ENCODE peak calls at places on chromosomes 11 and 22, in nine cellular contexts. One of them, this sample, is unnamed.

GRCh38 chr11:78514922-78515502 is 59.7 kb downstream of the NARS2 start:
- DNase-seq in IMR-90: no peak
- DNase-seq in AG04450: no peak
- DNase-seq in A549: no peak
- DNase-seq in cardiac fibroblast: no peak
- DNase-seq in astrocyte: no peak
- DNase-seq in fibroblast of lung: no peak
- DNase-seq in thoracic aorta: no peak
- DNase-seq in PC-3: no peak
- DNase-seq in this sample: peak

GRCh38 chr11:457071-457760 is 7.1 kb downstream of the PTDSS2 start:
- DNase-seq in IMR-90: no peak
- DNase-seq in fibroblast of lung: no peak
- DNase-seq in PC-3: no peak
- DNase-seq in cardiac fibroblast: no peak
- DNase-seq in thoracic aorta: no peak
- DNase-seq in astrocyte: no peak
- DNase-seq in A549: no peak
- DNase-seq in AG04450: no peak
- DNase-seq in this sample: no peak

GRCh38 chr22:25404556-25404922 is 159.9 kb upstream of the GRK3 start:
- DNase-seq in PC-3: no peak
- DNase-seq in IMR-90: no peak
- DNase-seq in A549: no peak
- DNase-seq in astrocyte: no peak
- DNase-seq in cardiac fibroblast: no peak
- DNase-seq in thoracic aorta: no peak
- DNase-seq in fibroblast of lung: no peak
- DNase-seq in AG04450: no peak
- DNase-seq in this sample: no peak

GRCh38 chr22:20637740-20638139 is 130.3 kb downstream of the MED15 start:
- DNase-seq in IMR-90: no peak
- DNase-seq in astrocyte: no peak
- DNase-seq in A549: no peak
- DNase-seq in AG04450: no peak
- DNase-seq in fibroblast of lung: no peak
- DNase-seq in thoracic aorta: no peak
- DNase-seq in cardiac fibroblast: no peak
- DNase-seq in PC-3: no peak
- DNase-seq in this sample: no peak

GRCh38 chr22:44888491-44888941 is 121.3 kb downstream of the PHF21B start:
- DNase-seq in cardiac fibroblast: no peak
- DNase-seq in thoracic aorta: no peak
- DNase-seq in A549: no peak
- DNase-seq in fibroblast of lung: no peak
- DNase-seq in AG04450: no peak
- DNase-seq in PC-3: no peak
- DNase-seq in astrocyte: no peak
- DNase-seq in IMR-90: no peak
- DNase-seq in this sample: peak

GRCh38 chr22:47563406-47564157 is 801.1 kb downstream of the TBC1D22A start:
- DNase-seq in IMR-90: no peak
- DNase-seq in cardiac fibroblast: no peak
- DNase-seq in astrocyte: no peak
- DNase-seq in AG04450: no peak
- DNase-seq in PC-3: no peak
- DNase-seq in fibroblast of lung: no peak
- DNase-seq in thoracic aorta: no peak
- DNase-seq in A549: no peak
- DNase-seq in this sample: no peak

GRCh38 chr11:63573881-63574855 is 11.0 kb upstream of the PLAAT2 start:
- DNase-seq in cardiac fibroblast: peak
- DNase-seq in PC-3: no peak
- DNase-seq in astrocyte: peak
- DNase-seq in IMR-90: peak
- DNase-seq in AG04450: peak
- DNase-seq in thoracic aorta: no peak
- DNase-seq in A549: peak
- DNase-seq in fibroblast of lung: peak
- DNase-seq in this sample: no peak

GRCh38 chr22:19060356-19061009 is 61.7 kb downstream of the DGCR2 start:
- DNase-seq in IMR-90: peak
- DNase-seq in fibroblast of lung: peak
- DNase-seq in AG04450: peak
- DNase-seq in PC-3: peak
- DNase-seq in thoracic aorta: no peak
- DNase-seq in astrocyte: peak
- DNase-seq in cardiac fibroblast: no peak
- DNase-seq in A549: peak
- DNase-seq in this sample: peak

GRCh38 chr11:125108469-125108868 is 3.0 kb downstream of the TMEM218 start:
- DNase-seq in PC-3: no peak
- DNase-seq in cardiac fibroblast: no peak
- DNase-seq in IMR-90: peak
- DNase-seq in AG04450: no peak
- DNase-seq in A549: no peak
- DNase-seq in fibroblast of lung: peak
- DNase-seq in astrocyte: peak
- DNase-seq in thoracic aorta: no peak
- DNase-seq in this sample: no peak

GRCh38 chr11:116144387-116144958 is 628.3 kb downstream of the BUD13 start:
- DNase-seq in thoracic aorta: no peak
- DNase-seq in cardiac fibroblast: no peak
- DNase-seq in AG04450: no peak
- DNase-seq in A549: no peak
- DNase-seq in astrocyte: no peak
- DNase-seq in PC-3: no peak
- DNase-seq in IMR-90: no peak
- DNase-seq in fibroblast of lung: no peak
- DNase-seq in this sample: no peak
- H3K4me3 ChIP-seq in thoracic aorta: no peak
- H3K4me3 ChIP-seq in cardiac fibroblast: no peak
- H3K4me3 ChIP-seq in AG04450: no peak
- H3K4me3 ChIP-seq in A549: no peak
- H3K4me3 ChIP-seq in astrocyte: no peak
- H3K4me3 ChIP-seq in PC-3: no peak
- H3K4me3 ChIP-seq in IMR-90: no peak
- H3K4me3 ChIP-seq in fibroblast of lung: no peak
- H3K4me3 ChIP-seq in this sample: no peak

GRCh38 chr11:70141490-70142014 is 61.5 kb upstream of the FADD start:
- DNase-seq in PC-3: no peak
- DNase-seq in thoracic aorta: no peak
- DNase-seq in A549: no peak
- DNase-seq in AG04450: no peak
- DNase-seq in cardiac fibroblast: no peak
- DNase-seq in IMR-90: no peak
- DNase-seq in fibroblast of lung: no peak
- DNase-seq in astrocyte: no peak
- DNase-seq in this sample: peak

GRCh38 chr11:70138403-70138802 is 60.3 kb downstream of the ANO1 start:
- DNase-seq in IMR-90: no peak
- DNase-seq in thoracic aorta: no peak
- DNase-seq in cardiac fibroblast: no peak
- DNase-seq in fibroblast of lung: no peak
- DNase-seq in PC-3: no peak
- DNase-seq in astrocyte: no peak
- DNase-seq in A549: no peak
- DNase-seq in AG04450: no peak
- DNase-seq in this sample: peak

GRCh38 chr11:70139785-70140410 is 61.8 kb downstream of the ANO1 start:
- DNase-seq in fibroblast of lung: no peak
- DNase-seq in IMR-90: no peak
- DNase-seq in A549: no peak
- DNase-seq in cardiac fibroblast: no peak
- DNase-seq in thoracic aorta: no peak
- DNase-seq in AG04450: no peak
- DNase-seq in PC-3: no peak
- DNase-seq in astrocyte: no peak
- DNase-seq in this sample: no peak

GRCh38 chr11:70142171-70142875 is 60.8 kb upstream of the FADD start:
- DNase-seq in PC-3: peak
- DNase-seq in astrocyte: no peak
- DNase-seq in cardiac fibroblast: no peak
- DNase-seq in thoracic aorta: no peak
- DNase-seq in IMR-90: no peak
- DNase-seq in fibroblast of lung: no peak
- DNase-seq in AG04450: no peak
- DNase-seq in A549: peak
- DNase-seq in this sample: peak

DNA sequence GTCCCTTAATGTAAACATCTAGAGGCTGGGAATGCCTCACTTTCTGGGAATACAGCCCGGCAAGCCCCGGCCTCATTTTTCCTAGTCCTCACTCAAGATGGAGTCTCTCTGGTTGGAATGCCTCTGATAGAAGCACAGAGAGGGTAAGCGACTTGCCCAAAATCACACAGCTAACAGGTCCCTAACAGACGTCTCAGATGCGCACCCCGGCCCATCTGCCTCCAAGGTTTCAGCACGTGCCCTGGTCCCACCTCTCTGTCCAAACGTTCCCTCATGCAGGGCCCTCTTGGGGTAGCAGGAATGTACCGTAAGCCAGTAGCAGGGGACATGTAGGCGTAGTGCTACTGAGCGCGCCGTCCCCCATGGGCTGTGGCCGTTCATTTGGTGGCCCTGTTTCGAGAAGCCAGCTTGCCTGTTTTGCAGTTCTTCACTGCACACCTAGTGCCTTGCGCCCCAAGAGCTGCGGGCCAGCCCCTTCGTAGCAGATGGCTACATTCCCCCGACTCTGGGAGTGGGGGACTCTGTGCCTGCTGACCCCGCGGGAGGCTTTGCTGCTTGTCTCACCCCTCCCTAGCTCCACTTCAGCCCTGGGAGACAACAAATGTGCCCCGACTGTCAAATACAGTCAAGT is 62.1 kb upstream of the FADD start:
- DNase-seq in fibroblast of lung: no peak
- DNase-seq in IMR-90: peak
- DNase-seq in thoracic aorta: no peak
- DNase-seq in PC-3: no peak
- DNase-seq in astrocyte: no peak
- DNase-seq in A549: no peak
- DNase-seq in cardiac fibroblast: no peak
- DNase-seq in AG04450: no peak
- DNase-seq in this sample: no peak
- H3K4me3 ChIP-seq in fibroblast of lung: no peak
- H3K4me3 ChIP-seq in IMR-90: no peak
- H3K4me3 ChIP-seq in thoracic aorta: no peak
- H3K4me3 ChIP-seq in PC-3: no peak
- H3K4me3 ChIP-seq in astrocyte: peak
- H3K4me3 ChIP-seq in A549: no peak
- H3K4me3 ChIP-seq in cardiac fibroblast: no peak
- H3K4me3 ChIP-seq in AG04450: no peak
- H3K4me3 ChIP-seq in this sample: no peak

GRCh38 chr11:74683941-74684481 is 47.2 kb downstream of the CHRDL2 start:
- DNase-seq in PC-3: peak
- DNase-seq in AG04450: no peak
- DNase-seq in A549: no peak
- DNase-seq in cardiac fibroblast: no peak
- DNase-seq in thoracic aorta: no peak
- DNase-seq in fibroblast of lung: peak
- DNase-seq in astrocyte: peak
- DNase-seq in IMR-90: peak
- DNase-seq in this sample: peak

GRCh38 chr11:74685905-74686304 is 45.3 kb downstream of the CHRDL2 start:
- DNase-seq in AG04450: no peak
- DNase-seq in thoracic aorta: no peak
- DNase-seq in A549: no peak
- DNase-seq in IMR-90: no peak
- DNase-seq in PC-3: no peak
- DNase-seq in cardiac fibroblast: no peak
- DNase-seq in fibroblast of lung: no peak
- DNase-seq in astrocyte: no peak
- DNase-seq in this sample: no peak

GRCh38 chr11:74686792-74687191 is 44.4 kb downstream of the CHRDL2 start:
- DNase-seq in PC-3: peak
- DNase-seq in AG04450: no peak
- DNase-seq in thoracic aorta: no peak
- DNase-seq in fibroblast of lung: peak
- DNase-seq in astrocyte: peak
- DNase-seq in cardiac fibroblast: peak
- DNase-seq in IMR-90: peak
- DNase-seq in A549: no peak
- DNase-seq in this sample: no peak

GRCh38 chr11:74684661-74685060 is 46.6 kb downstream of the CHRDL2 start:
- DNase-seq in thoracic aorta: no peak
- DNase-seq in A549: no peak
- DNase-seq in astrocyte: no peak
- DNase-seq in PC-3: no peak
- DNase-seq in AG04450: no peak
- DNase-seq in IMR-90: no peak
- DNase-seq in fibroblast of lung: no peak
- DNase-seq in cardiac fibroblast: no peak
- DNase-seq in this sample: peak

GRCh38 chr11:74685338-74685737 is 45.9 kb downstream of the CHRDL2 start:
- DNase-seq in astrocyte: no peak
- DNase-seq in PC-3: no peak
- DNase-seq in thoracic aorta: no peak
- DNase-seq in AG04450: no peak
- DNase-seq in fibroblast of lung: no peak
- DNase-seq in cardiac fibroblast: no peak
- DNase-seq in IMR-90: no peak
- DNase-seq in A549: no peak
- DNase-seq in this sample: no peak
- H3K4me3 ChIP-seq in astrocyte: no peak
- H3K4me3 ChIP-seq in PC-3: no peak
- H3K4me3 ChIP-seq in thoracic aorta: no peak
- H3K4me3 ChIP-seq in AG04450: no peak
- H3K4me3 ChIP-seq in fibroblast of lung: no peak
- H3K4me3 ChIP-seq in cardiac fibroblast: no peak
- H3K4me3 ChIP-seq in IMR-90: no peak
- H3K4me3 ChIP-seq in A549: no peak
- H3K4me3 ChIP-seq in this sample: no peak

GRCh38 chr11:2136952-2137201 is 2.3 kb downstream of the IGF2 start:
- DNase-seq in thoracic aorta: no peak
- DNase-seq in fibroblast of lung: no peak
- DNase-seq in PC-3: no peak
- DNase-seq in cardiac fibroblast: no peak
- DNase-seq in AG04450: no peak
- DNase-seq in IMR-90: no peak
- DNase-seq in A549: no peak
- DNase-seq in astrocyte: no peak
- DNase-seq in this sample: peak

GRCh38 chr11:2136209-2136951 is 2.8 kb downstream of the IGF2 start:
- DNase-seq in cardiac fibroblast: no peak
- DNase-seq in fibroblast of lung: no peak
- DNase-seq in IMR-90: no peak
- DNase-seq in A549: no peak
- DNase-seq in thoracic aorta: no peak
- DNase-seq in AG04450: no peak
- DNase-seq in PC-3: no peak
- DNase-seq in astrocyte: no peak
- DNase-seq in this sample: no peak

GRCh38 chr11:2138436-2139117 is 612 bp downstream of the IGF2 start:
- DNase-seq in A549: no peak
- DNase-seq in astrocyte: no peak
- DNase-seq in cardiac fibroblast: peak
- DNase-seq in fibroblast of lung: peak
- DNase-seq in PC-3: no peak
- DNase-seq in IMR-90: no peak
- DNase-seq in AG04450: no peak
- DNase-seq in thoracic aorta: no peak
- DNase-seq in this sample: peak

GRCh38 chr11:2138075-2138435 is 1.1 kb downstream of the IGF2 start:
- DNase-seq in thoracic aorta: no peak
- DNase-seq in cardiac fibroblast: no peak
- DNase-seq in A549: no peak
- DNase-seq in fibroblast of lung: no peak
- DNase-seq in astrocyte: no peak
- DNase-seq in AG04450: no peak
- DNase-seq in IMR-90: no peak
- DNase-seq in PC-3: no peak
- DNase-seq in this sample: peak

GRCh38 chr11:2137202-2138071 is 1.8 kb downstream of the IGF2 start:
- DNase-seq in A549: peak
- DNase-seq in astrocyte: peak
- DNase-seq in IMR-90: peak
- DNase-seq in AG04450: peak
- DNase-seq in fibroblast of lung: peak
- DNase-seq in cardiac fibroblast: peak
- DNase-seq in thoracic aorta: no peak
- DNase-seq in PC-3: peak
- DNase-seq in this sample: peak
- H3K4me3 ChIP-seq in A549: peak
- H3K4me3 ChIP-seq in astrocyte: peak
- H3K4me3 ChIP-seq in IMR-90: peak
- H3K4me3 ChIP-seq in AG04450: peak
- H3K4me3 ChIP-seq in fibroblast of lung: no peak
- H3K4me3 ChIP-seq in cardiac fibroblast: peak
- H3K4me3 ChIP-seq in thoracic aorta: peak
- H3K4me3 ChIP-seq in PC-3: peak
- H3K4me3 ChIP-seq in this sample: peak

This sample was measured in H7.